ENCODE peak calls at places on chromosomes 11 and 22, in seven cellular contexts. D, U, C, Z, N, K and O are unnamed samples.

GRCh38 chr11:19664896-19665548 is 47.6 kb upstream of the NAV2 start:
- DNase-seq in C (no peak), K (peak), D (no peak), U (peak), Z (peak), N (peak), O (no peak)

GRCh38 chr11:102933627-102934026 is 21.9 kb downstream of the MMP13 start:
- DNase-seq in D (no peak), K (no peak), Z (no peak), U (no peak), N (no peak), C (no peak), O (peak)

GRCh38 chr11:86644291-86644690 is 28.1 kb downstream of the ME3 start:
- DNase-seq in D (no peak), K (no peak), U (peak), Z (peak), N (peak), C (peak), O (no peak)

GRCh38 chr11:17476317-17477083 is at the start of gene ABCC8:
- DNase-seq in Z (no peak), C (no peak), D (no peak), U (no peak), K (peak), N (no peak), O (no peak)

GRCh38 chr11:129766858-129767604 is 48.6 kb upstream of the TMEM45B start:
- DNase-seq in C (peak), K (peak), U (peak), Z (peak), N (peak), D (no peak), O (no peak)

GRCh38 chr11:1234054-1234720 is 11.3 kb downstream of the MUC5B start:
- DNase-seq in K (peak), Z (no peak), U (no peak), N (no peak), D (no peak), C (no peak), O (no peak)

GRCh38 chr22:27045103-27045940 is 387.9 kb downstream of the MIAT start:
- DNase-seq in Z (peak), D (no peak), K (no peak), N (peak), U (peak), C (peak), O (no peak)

GRCh38 chr11:129102225-129102624 is 89.9 kb downstream of the ARHGAP32 start:
- DNase-seq in U (no peak), N (no peak), Z (no peak), K (no peak), C (no peak), D (no peak), O (no peak)

GRCh38 chr22:41367039-41367679 is 14.6 kb upstream of the TEF start:
- DNase-seq in D (peak), Z (peak), K (peak), C (peak), N (peak), U (peak), O (peak)

GRCh38 chr11:78034623-78035022 is 11.5 kb upstream of the KCTD14 start:
- DNase-seq in D (no peak), C (no peak), N (no peak), Z (no peak), K (no peak), U (no peak), O (no peak)

GRCh38 chr11:134576286-134576685 is 164.2 kb upstream of the B3GAT1 start:
- DNase-seq in N (no peak), K (no peak), C (no peak), Z (no peak), D (no peak), U (no peak), O (peak)

GRCh38 chr11:65468874-65469333 is 29.9 kb upstream of the MALAT1 start:
- DNase-seq in K (no peak), C (peak), U (peak), Z (peak), D (peak), N (no peak), O (peak)

GRCh38 chr11:132187814-132188213 is 817.4 kb downstream of the NTM start:
- DNase-seq in K (no peak), N (peak), Z (peak), U (no peak), C (no peak), D (no peak), O (no peak)

GRCh38 chr11:123041185-123041584 is 20.8 kb downstream of the HSPA8 start:
- DNase-seq in Z (no peak), C (no peak), U (no peak), N (no peak), K (no peak), D (no peak), O (no peak)

GRCh38 chr22:50731811-50732624 is 6.0 kb upstream of the ACR start:
- DNase-seq in K (no peak), N (peak), D (no peak), U (peak), Z (peak), C (peak), O (peak)

GRCh38 chr22:26168199-26168915 is 905 bp upstream of the SEZ6L start:
- DNase-seq in Z (no peak), D (no peak), K (peak), N (no peak), U (no peak), C (no peak), O (no peak)

GRCh38 chr11:113308601-113309000 is 5.8 kb upstream of the TTC12 start:
- DNase-seq in U (no peak), K (no peak), D (no peak), Z (no peak), C (no peak), N (no peak), O (no peak)

GRCh38 chr11:103798029-103798428 is 238.4 kb upstream of the DDI1 start:
- DNase-seq in K (no peak), D (no peak), C (peak), Z (peak), N (peak), U (peak), O (no peak)

DNA sequence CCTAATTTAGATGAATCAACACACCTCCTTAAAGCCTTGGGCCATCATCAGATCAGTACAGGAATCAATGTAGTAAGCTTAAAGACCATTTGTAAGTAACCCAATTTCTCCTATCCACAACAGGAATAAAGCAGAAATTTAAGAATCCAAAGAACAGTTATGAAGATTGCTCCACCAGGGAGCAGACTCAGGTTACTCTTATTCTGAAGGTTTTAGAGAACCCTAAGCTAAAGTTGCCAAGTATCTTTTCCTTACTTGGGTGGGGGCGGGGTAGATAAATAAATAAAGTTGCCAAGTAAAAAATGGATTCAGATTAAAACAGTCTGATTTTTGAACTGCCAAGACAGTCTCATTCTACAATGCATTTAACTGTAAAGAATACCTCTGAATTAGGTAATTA is 18.1 kb downstream of the CKAP5 start:
- DNase-seq in D (no peak), C (no peak), U (peak), N (peak), K (no peak), Z (no peak), O (no peak)
- TF ChIP-seq CTCF in D (no peak), C (no peak), U (no peak), N (no peak), K (no peak), Z (no peak), O (no peak)

GRCh38 chr22:45101828-45102227 is 61.9 kb upstream of the NUP50 start:
- DNase-seq in C (peak), U (peak), N (peak), Z (peak), D (peak), K (peak), O (peak)
- TF ChIP-seq CTCF in C (peak), U (peak), N (peak), Z (peak), D (no peak), K (no peak), O (peak)

GRCh38 chr11:22244986-22245592 is 52.2 kb downstream of the ANO5 start:
- DNase-seq in K (peak), D (no peak), N (peak), C (peak), U (peak), Z (peak), O (peak)
- TF ChIP-seq CTCF in K (peak), D (peak), N (peak), C (peak), U (peak), Z (peak), O (peak)

GRCh38 chr11:101848262-101848661 is 66.5 kb upstream of the CEP126 start:
- DNase-seq in Z (no peak), C (no peak), K (no peak), D (peak), N (peak), U (peak), O (no peak)
- TF ChIP-seq CTCF in Z (no peak), C (peak), K (peak), D (peak), N (peak), U (peak), O (no peak)

GRCh38 chr11:35464308-35464707 is 45.0 kb upstream of the SLC1A2 start:
- DNase-seq in D (no peak), K (no peak), N (peak), C (no peak), U (no peak), Z (peak), O (no peak)
- TF ChIP-seq CTCF in D (no peak), K (no peak), N (peak), C (no peak), U (peak), Z (no peak), O (no peak)

GRCh38 chr11:105269862-105270261 is 130.3 kb upstream of the CARD18 start:
- DNase-seq in C (no peak), D (no peak), U (no peak), N (no peak), Z (no peak), K (no peak), O (no peak)

GRCh38 chr11:105268404-105269062 is 129.0 kb upstream of the CARD18 start:
- DNase-seq in N (no peak), K (no peak), D (no peak), U (no peak), Z (no peak), C (peak), O (no peak)

DNA sequence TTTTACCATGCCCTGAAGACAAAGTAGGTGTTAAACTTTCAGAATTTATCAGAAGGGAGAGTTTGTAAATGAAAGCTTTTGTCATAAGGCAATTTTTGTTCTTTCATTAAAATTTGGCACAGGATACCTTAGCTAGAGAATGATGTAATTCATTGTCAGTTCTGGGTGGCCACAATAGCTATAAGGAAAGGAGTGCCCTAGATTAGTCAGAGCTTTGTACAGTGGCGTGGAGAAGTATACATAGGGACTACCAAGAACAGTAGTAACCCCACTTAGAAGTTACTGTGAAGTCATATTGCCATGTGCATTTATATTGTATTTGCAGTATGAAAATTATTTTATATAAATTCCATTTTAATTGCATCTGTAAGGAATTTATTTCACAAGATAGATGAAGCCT is 126.3 kb upstream of the CARD18 start:
- DNase-seq in Z (peak), C (no peak), U (peak), D (no peak), K (no peak), N (peak), O (no peak)
- TF ChIP-seq CTCF in Z (no peak), C (no peak), U (no peak), D (no peak), K (no peak), N (no peak), O (no peak)

GRCh38 chr22:47388331-47388730 is 625.9 kb downstream of the TBC1D22A start:
- DNase-seq in N (no peak), Z (no peak), C (no peak), U (no peak), K (no peak), D (no peak), O (no peak)
- TF ChIP-seq CTCF in N (no peak), Z (no peak), C (no peak), U (no peak), K (no peak), D (no peak), O (no peak)

GRCh38 chr22:38017272-38017920 is 33.0 kb upstream of the SOX10 start:
- DNase-seq in Z (peak), U (peak), C (peak), D (peak), N (peak), K (no peak), O (no peak)
- TF ChIP-seq CTCF in Z (no peak), U (no peak), C (no peak), D (peak), N (peak), K (no peak), O (no peak)